ENCODE peak calls at places on chromosomes 6 and 20, in five cellular contexts. Z is iPS DF 19.7, F is T-helper 9 cell, T is kidney tubule cell, J is Right ventricle myocardium superior. N is an unnamed sample.

GRCh38 chr6:151676460-151676807 is 131.0 kb upstream of the ESR1 start:
- DNase-seq in T (no peak), F (no peak), J (no peak), Z (no peak), N (no peak)

GRCh38 chr6:167475947-167476346 is 151.1 kb downstream of the TTLL2 start:
- DNase-seq in F (no peak), Z (peak), J (no peak), T (no peak), N (no peak)

GRCh38 chr6:168516941-168517741 is 76.2 kb downstream of the SMOC2 start:
- DNase-seq in Z (no peak), J (no peak), T (peak), F (no peak), N (no peak)

GRCh38 chr6:3328796-3329195 is 70.0 kb downstream of the PSMG4 start:
- DNase-seq in Z (no peak), F (no peak), J (peak), T (no peak), N (no peak)

GRCh38 chr6:55632953-55633352 is 54.0 kb upstream of the HMGCLL1 start:
- DNase-seq in Z (no peak), J (no peak), F (no peak), T (no peak), N (no peak)

GRCh38 chr6:139418426-139419132 is 44.1 kb upstream of the CITED2 start:
- DNase-seq in J (no peak), Z (no peak), F (no peak), T (no peak), N (no peak)

GRCh38 chr20:60867589-60867988 is 384.5 kb upstream of the CDH4 start:
- DNase-seq in T (no peak), F (no peak), Z (no peak), J (no peak), N (no peak)

GRCh38 chr6:158020811-158021210 is 39.1 kb downstream of the SYNJ2 start:
- DNase-seq in F (no peak), J (no peak), Z (no peak), T (no peak), N (no peak)

GRCh38 chr6:137903933-137904821 is 37.1 kb downstream of the TNFAIP3 start:
- DNase-seq in J (no peak), T (peak), F (no peak), Z (no peak), N (no peak)

GRCh38 chr6:157036245-157036681 is 259.1 kb downstream of the ARID1B start:
- DNase-seq in J (no peak), F (no peak), Z (no peak), T (peak), N (no peak)

GRCh38 chr20:1272368-1273155 is 6.5 kb downstream of the SNPH start:
- DNase-seq in J (no peak), F (no peak), Z (no peak), T (no peak), N (no peak)

GRCh38 chr6:158185729-158186456 is 17.7 kb downstream of the GTF2H5 start:
- DNase-seq in Z (no peak), F (no peak), J (no peak), T (peak), N (no peak)

GRCh38 chr20:3031524-3032147 is 11.8 kb upstream of the GNRH2 start:
- DNase-seq in F (no peak), Z (no peak), T (no peak), J (no peak), N (no peak)

GRCh38 chr6:147297663-147298313 is 93.6 kb downstream of the STXBP5 start:
- DNase-seq in T (no peak), F (no peak), J (no peak), Z (no peak), N (no peak)

GRCh38 chr6:3939964-3940363 is 90.8 kb downstream of the FAM50B start:
- DNase-seq in Z (no peak), J (no peak), F (no peak), T (no peak), N (no peak)

GRCh38 chr6:43547202-43547601 is 28.6 kb downstream of the XPO5 start:
- DNase-seq in J (no peak), F (no peak), Z (no peak), T (no peak), N (no peak)

GRCh38 chr6:24451581-24452041 is 37.8 kb downstream of the GPLD1 start:
- DNase-seq in T (no peak), Z (no peak), F (no peak), J (no peak), N (no peak)

GRCh38 chr20:61387204-61387958 is 135.3 kb downstream of the CDH4 start:
- DNase-seq in F (no peak), J (no peak), Z (no peak), T (peak), N (no peak)

GRCh38 chr6:29762781-29763214 is 39.6 kb downstream of the HLA-F start:
- DNase-seq in J (no peak), F (no peak), T (peak), Z (no peak), N (no peak)

GRCh38 chr6:130975325-130975724 is 87.7 kb downstream of the EPB41L2 start:
- DNase-seq in F (no peak), J (no peak), Z (no peak), T (peak), N (no peak)

GRCh38 chr20:51118985-51119527 is 96.1 kb upstream of the KCNG1 start:
- DNase-seq in J (no peak), Z (no peak), F (no peak), T (no peak), N (no peak)

GRCh38 chr6:8679823-8680222 is 244.5 kb upstream of the SLC35B3 start:
- DNase-seq in T (no peak), Z (no peak), J (no peak), F (no peak), N (no peak)

GRCh38 chr6:89347825-89348224 is 4.7 kb downstream of the UBE2J1 start:
- DNase-seq in Z (no peak), J (peak), F (no peak), T (peak), N (no peak)

N was measured in CD8-positive, alpha-beta memory T cell.